ENCODE peak calls at places on chromosomes 16 and 17, in four cellular contexts. One of them, this sample, is unnamed.

GRCh38 chr17:48611681-48612455 is 1.1 kb upstream of the HOXB7 start:
- DNase-seq in transverse colon: peak; percentile 59
- DNase-seq in ovary: no peak
- DNase-seq in tibial nerve: no peak
- DNase-seq in this sample: no peak

GRCh38 chr17:41529491-41529915 is 1.4 kb upstream of the KRT19 start:
- DNase-seq in tibial nerve: no peak
- DNase-seq in transverse colon: no peak
- DNase-seq in ovary: no peak
- DNase-seq in this sample: no peak

GRCh38 chr16:29816694-29817441 is 916 bp downstream of the PAGR1 start:
- DNase-seq in transverse colon: peak; percentile 73
- DNase-seq in ovary: peak; percentile 77
- DNase-seq in tibial nerve: no peak
- DNase-seq in this sample: peak; percentile 88

GRCh38 chr17:44216173-44216572 is 3.3 kb downstream of the UBTF start:
- DNase-seq in tibial nerve: no peak
- DNase-seq in ovary: no peak
- DNase-seq in transverse colon: peak; percentile 39
- DNase-seq in this sample: no peak

GRCh38 chr17:80103686-80104085 is 2.3 kb downstream of the GAA start:
- DNase-seq in ovary: no peak
- DNase-seq in tibial nerve: no peak
- DNase-seq in transverse colon: no peak
- DNase-seq in this sample: no peak

GRCh38 chr16:73151225-73151624 is 103.3 kb upstream of the ZFHX3 start:
- DNase-seq in ovary: no peak
- DNase-seq in tibial nerve: no peak
- DNase-seq in transverse colon: no peak
- DNase-seq in this sample: no peak

GRCh38 chr16:71205482-71206131 is 24.9 kb downstream of the HYDIN start:
- DNase-seq in tibial nerve: no peak
- DNase-seq in transverse colon: no peak
- DNase-seq in ovary: no peak
- DNase-seq in this sample: no peak

GRCh38 chr17:80029235-80029974 is 6.3 kb downstream of the TBC1D16 start:
- DNase-seq in tibial nerve: peak; percentile 97
- DNase-seq in transverse colon: peak; percentile 68
- DNase-seq in ovary: peak; percentile 81
- DNase-seq in this sample: peak; percentile 96

GRCh38 chr16:59748531-59748930 is 1014.4 kb upstream of the GOT2 start:
- DNase-seq in tibial nerve: no peak
- DNase-seq in transverse colon: no peak
- DNase-seq in ovary: no peak
- DNase-seq in this sample: no peak

GRCh38 chr17:69643686-69644085 is 229.2 kb downstream of the MAP2K6 start:
- DNase-seq in tibial nerve: no peak
- DNase-seq in transverse colon: no peak
- DNase-seq in ovary: no peak
- DNase-seq in this sample: no peak

GRCh38 chr17:83064732-83065659 is 14.4 kb upstream of the METRNL start:
- DNase-seq in transverse colon: peak; percentile 76
- DNase-seq in ovary: peak; percentile 40
- DNase-seq in tibial nerve: no peak
- DNase-seq in this sample: peak; percentile 70

GRCh38 chr17:1880851-1881630 is 51.2 kb downstream of the RPA1 start:
- DNase-seq in tibial nerve: no peak
- DNase-seq in transverse colon: no peak
- DNase-seq in ovary: no peak
- DNase-seq in this sample: no peak

GRCh38 chr17:56908061-56908542 is 5.7 kb downstream of the TRIM25 start:
- DNase-seq in transverse colon: peak; percentile 76
- DNase-seq in ovary: no peak
- DNase-seq in tibial nerve: peak; percentile 37
- DNase-seq in this sample: no peak

GRCh38 chr17:57438031-57438731 is 181.9 kb downstream of the MSI2 start:
- DNase-seq in transverse colon: no peak
- DNase-seq in tibial nerve: no peak
- DNase-seq in ovary: no peak
- DNase-seq in this sample: no peak

GRCh38 chr16:78240459-78241222 is 141.2 kb downstream of the WWOX start:
- DNase-seq in tibial nerve: no peak
- DNase-seq in transverse colon: no peak
- DNase-seq in ovary: no peak
- DNase-seq in this sample: no peak

GRCh38 chr16:13896543-13897182 is 23.3 kb upstream of the ERCC4 start:
- DNase-seq in transverse colon: no peak
- DNase-seq in tibial nerve: no peak
- DNase-seq in ovary: no peak
- DNase-seq in this sample: no peak

GRCh38 chr16:1543085-1543896 is 9.8 kb downstream of the TMEM204 start:
- DNase-seq in tibial nerve: peak; percentile 38
- DNase-seq in transverse colon: peak; percentile 43
- DNase-seq in ovary: no peak
- DNase-seq in this sample: peak; percentile 80

GRCh38 chr17:80997471-80998387 is 6.1 kb downstream of the CHMP6 start:
- DNase-seq in transverse colon: no peak
- DNase-seq in tibial nerve: no peak
- DNase-seq in ovary: peak; percentile 36
- DNase-seq in this sample: no peak

GRCh38 chr16:85348065-85348840 is 236.0 kb upstream of the CIBAR2 start:
- DNase-seq in transverse colon: no peak
- DNase-seq in ovary: no peak
- DNase-seq in tibial nerve: no peak
- DNase-seq in this sample: no peak

GRCh38 chr16:85345129-85345639 is 232.9 kb upstream of the CIBAR2 start:
- DNase-seq in transverse colon: no peak
- DNase-seq in ovary: no peak
- DNase-seq in tibial nerve: no peak
- DNase-seq in this sample: no peak

GRCh38 chr16:85348921-85349334 is 236.7 kb upstream of the CIBAR2 start:
- DNase-seq in transverse colon: no peak
- DNase-seq in ovary: no peak
- DNase-seq in tibial nerve: no peak
- DNase-seq in this sample: no peak

GRCh38 chr16:85346404-85347212 is 234.3 kb upstream of the CIBAR2 start:
- DNase-seq in ovary: no peak
- DNase-seq in transverse colon: no peak
- DNase-seq in tibial nerve: no peak
- DNase-seq in this sample: no peak

GRCh38 chr16:85347213-85347591 is 234.9 kb upstream of the CIBAR2 start:
- DNase-seq in transverse colon: no peak
- DNase-seq in ovary: no peak
- DNase-seq in tibial nerve: no peak
- DNase-seq in this sample: no peak
- TF ChIP-seq CTCF in transverse colon: peak; percentile 39
- TF ChIP-seq CTCF in ovary: no peak
- TF ChIP-seq CTCF in tibial nerve: no peak
- TF ChIP-seq CTCF in this sample: peak; percentile 50

DNA sequence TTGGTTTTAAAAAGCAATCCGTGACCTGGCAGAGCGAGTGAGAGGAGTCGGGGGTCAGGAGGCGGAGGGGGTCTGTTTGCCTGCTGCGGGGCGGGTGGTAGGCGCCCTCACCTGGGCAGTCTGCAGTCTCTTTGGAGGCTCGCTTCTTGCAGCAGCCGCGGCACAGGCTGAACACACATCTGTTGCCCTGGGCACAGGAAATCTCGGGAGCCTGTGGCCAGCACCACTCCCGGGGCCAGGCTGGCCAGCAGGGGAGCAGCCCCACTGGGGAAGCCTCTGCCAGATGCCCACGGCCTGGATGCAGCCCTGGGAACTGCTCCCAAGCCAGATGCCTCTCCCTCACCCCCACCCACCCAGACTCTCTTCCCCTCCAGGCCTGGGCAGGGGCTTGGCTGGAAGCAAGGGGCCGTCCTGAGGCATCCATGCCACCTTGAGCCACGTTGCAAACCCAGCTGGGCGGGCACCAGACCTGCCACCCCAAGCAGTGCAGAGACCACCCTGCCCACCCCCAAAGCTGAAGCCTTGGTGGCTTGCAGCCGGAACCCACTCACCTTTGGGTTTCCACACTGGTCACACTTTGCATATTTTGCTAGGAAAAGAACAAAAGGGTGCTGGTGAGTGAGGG is 6.6 kb downstream of the GPS1 start:
- DNase-seq in ovary: no peak
- DNase-seq in tibial nerve: no peak
- DNase-seq in transverse colon: no peak
- DNase-seq in this sample: no peak
- TF ChIP-seq POLR2A in ovary: no peak
- TF ChIP-seq POLR2A in tibial nerve: no peak
- TF ChIP-seq POLR2A in transverse colon: no peak
- TF ChIP-seq POLR2A in this sample: no peak

GRCh38 chr17:61713035-61713434 is 122.0 kb upstream of the NACA2 start:
- DNase-seq in transverse colon: no peak
- DNase-seq in ovary: no peak
- DNase-seq in tibial nerve: no peak
- DNase-seq in this sample: no peak
- TF ChIP-seq EP300 in transverse colon: no peak
- TF ChIP-seq EP300 in ovary: no peak
- TF ChIP-seq EP300 in tibial nerve: no peak
- TF ChIP-seq EP300 in this sample: no peak

DNA sequence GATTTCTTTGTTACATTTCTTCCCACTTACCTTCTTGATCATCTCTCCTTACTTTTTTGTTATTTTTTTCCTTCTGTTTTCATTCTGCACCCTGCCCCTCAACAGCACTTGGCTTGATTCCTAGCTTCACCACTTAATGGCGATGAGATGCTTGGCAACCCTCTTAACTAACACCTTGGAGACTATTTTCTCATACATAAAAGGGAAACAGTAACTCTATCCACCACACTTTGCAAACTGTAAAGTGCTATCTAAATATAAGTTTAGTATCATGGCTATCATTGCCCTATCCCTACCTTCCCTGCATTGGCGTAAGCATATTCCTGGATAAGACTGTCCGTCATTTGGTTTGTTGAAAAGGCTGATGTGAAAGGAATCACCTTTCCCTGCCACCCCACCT is 177.4 kb downstream of the SHISA6 start:
- DNase-seq in transverse colon: no peak
- DNase-seq in ovary: no peak
- DNase-seq in tibial nerve: no peak
- DNase-seq in this sample: no peak
- TF ChIP-seq CTCF in transverse colon: no peak
- TF ChIP-seq CTCF in ovary: no peak
- TF ChIP-seq CTCF in tibial nerve: no peak
- TF ChIP-seq CTCF in this sample: no peak